ENCODE peak calls at places on chromosomes 4 and X, in five cellular contexts. F is BJ, K is endothelial cell of umbilical vein, V is HFFc6, X is GM10248. H is an unnamed sample.
A peak's percentile ranks its signal among the peaks of the same experiment; 100 is the strongest.

GRCh38 chrX:70257599-70258288 is 2.3 kb downstream of the P2RY4 start:
- DNase-seq in F (no peak), K (no peak), V (no peak), X (no peak), H (no peak)

GRCh38 chr4:17323619-17324400 is 188.1 kb downstream of the QDPR start:
- DNase-seq in F (no peak), K (peak; percentile 76), V (peak; percentile 19), X (no peak), H (no peak)

GRCh38 chr4:63937961-63938360 is 471.3 kb downstream of the TECRL start:
- DNase-seq in F (no peak), K (no peak), V (no peak), X (no peak), H (no peak)

GRCh38 chrX:40010550-40011364 is 87.0 kb downstream of the BCOR start:
- DNase-seq in F (no peak), K (no peak), V (no peak), X (no peak), H (no peak)

GRCh38 chr4:31620476-31620875 is 900.3 kb downstream of the PCDH7 start:
- DNase-seq in F (no peak), K (no peak), V (no peak), X (no peak), H (no peak)

GRCh38 chrX:154696328-154697045 is 43.1 kb upstream of the CTAG2 start:
- DNase-seq in F (no peak), K (peak; percentile 3), V (peak; percentile 55), X (no peak), H (no peak)

GRCh38 chr4:52102587-52102986 is 51.5 kb downstream of the SPATA18 start:
- DNase-seq in F (no peak), K (peak; percentile 35), V (peak; percentile 26), X (no peak), H (peak; percentile 56)

GRCh38 chr4:86846921-86847320 is 2.3 kb downstream of the SLC10A6 start:
- DNase-seq in F (peak; percentile 84), K (peak; percentile 79), V (no peak), X (no peak), H (no peak)

GRCh38 chr4:80184791-80185756 is 12.2 kb upstream of the PRDM8 start:
- DNase-seq in F (no peak), K (no peak), V (no peak), X (peak; percentile 22), H (no peak)

GRCh38 chr4:101128473-101128872 is 218.9 kb downstream of the PPP3CA start:
- DNase-seq in F (no peak), K (no peak), V (no peak), X (no peak), H (no peak)

GRCh38 chrX:78307665-78308064 is 19.7 kb downstream of the CYSLTR1 start:
- DNase-seq in F (no peak), K (no peak), V (no peak), X (no peak), H (no peak)

GRCh38 chrX:38895775-38896174 is 94.5 kb downstream of the MID1IP1 start:
- DNase-seq in F (no peak), K (no peak), V (no peak), X (no peak), H (no peak)

GRCh38 chrX:111040377-111041017 is 55.5 kb upstream of the PAK3 start:
- DNase-seq in F (no peak), K (no peak), V (no peak), X (no peak), H (peak; percentile 42)

GRCh38 chr4:18533262-18533775 is 511.8 kb upstream of the LCORL start:
- DNase-seq in F (no peak), K (peak; percentile 82), V (no peak), X (no peak), H (no peak)

GRCh38 chr4:26181616-26182015 is 139.2 kb upstream of the RBPJ start:
- DNase-seq in F (no peak), K (no peak), V (peak; percentile 73), X (no peak), H (no peak)

GRCh38 chrX:153334654-153335295 is 822 bp downstream of the ZNF275 start:
- DNase-seq in F (no peak), K (no peak), V (no peak), X (no peak), H (no peak)

GRCh38 chr4:153223935-153224334 is 19.7 kb downstream of the TRIM2 start:
- DNase-seq in F (no peak), K (peak; percentile 67), V (no peak), X (no peak), H (no peak)

GRCh38 chr4:33184684-33185083 is 2464.5 kb downstream of the PCDH7 start:
- DNase-seq in F (no peak), K (no peak), V (no peak), X (no peak), H (no peak)

GRCh38 chrX:74980802-74981201 is 55.5 kb upstream of the NEXMIF start:
- DNase-seq in F (no peak), K (no peak), V (no peak), X (no peak), H (no peak)

GRCh38 chr4:184814686-184815045 is 11.1 kb downstream of the ACSL1 start:
- DNase-seq in F (no peak), K (no peak), V (no peak), X (peak; percentile 35), H (no peak)

GRCh38 chrX:48576108-48576507 is 1.8 kb downstream of the RBM3 start:
- DNase-seq in F (no peak), K (no peak), V (no peak), X (no peak), H (no peak)

GRCh38 chr4:82431026-82431745 is 796 bp downstream of the ENOPH1 start:
- DNase-seq in F (no peak), K (no peak), V (no peak), X (peak; percentile 21), H (no peak)

GRCh38 chr4:155822572-155822971 is 43.5 kb downstream of the ASIC5 start:
- DNase-seq in F (no peak), K (no peak), V (no peak), X (no peak), H (no peak)

GRCh38 chrX:74465424-74465823 is 44.1 kb downstream of the SLC16A2 start:
- DNase-seq in F (no peak), K (no peak), V (peak; percentile 2), X (no peak), H (no peak)

GRCh38 chrX:71253253-71254091 is 468 bp downstream of the ZMYM3 start:
- DNase-seq in F (no peak), K (peak; percentile 58), V (no peak), X (peak; percentile 43), H (no peak)

GRCh38 chrX:12210196-12210815 is 72.0 kb downstream of the FRMPD4 start:
- DNase-seq in F (no peak), K (no peak), V (peak; percentile 63), X (no peak), H (no peak)

GRCh38 chr4:140308366-140309123 is 64.9 kb upstream of the SCOC start:
- DNase-seq in F (no peak), K (no peak), V (peak; percentile 28), X (no peak), H (no peak)

GRCh38 chr4:140315032-140315826 is 58.2 kb upstream of the SCOC start:
- DNase-seq in F (no peak), K (no peak), V (no peak), X (no peak), H (no peak)

GRCh38 chr4:140312101-140312500 is 61.3 kb upstream of the SCOC start:
- DNase-seq in F (no peak), K (no peak), V (no peak), X (no peak), H (no peak)

GRCh38 chr4:140305053-140305452 is 68.4 kb upstream of the SCOC start:
- DNase-seq in F (no peak), K (no peak), V (no peak), X (no peak), H (no peak)

DNA sequence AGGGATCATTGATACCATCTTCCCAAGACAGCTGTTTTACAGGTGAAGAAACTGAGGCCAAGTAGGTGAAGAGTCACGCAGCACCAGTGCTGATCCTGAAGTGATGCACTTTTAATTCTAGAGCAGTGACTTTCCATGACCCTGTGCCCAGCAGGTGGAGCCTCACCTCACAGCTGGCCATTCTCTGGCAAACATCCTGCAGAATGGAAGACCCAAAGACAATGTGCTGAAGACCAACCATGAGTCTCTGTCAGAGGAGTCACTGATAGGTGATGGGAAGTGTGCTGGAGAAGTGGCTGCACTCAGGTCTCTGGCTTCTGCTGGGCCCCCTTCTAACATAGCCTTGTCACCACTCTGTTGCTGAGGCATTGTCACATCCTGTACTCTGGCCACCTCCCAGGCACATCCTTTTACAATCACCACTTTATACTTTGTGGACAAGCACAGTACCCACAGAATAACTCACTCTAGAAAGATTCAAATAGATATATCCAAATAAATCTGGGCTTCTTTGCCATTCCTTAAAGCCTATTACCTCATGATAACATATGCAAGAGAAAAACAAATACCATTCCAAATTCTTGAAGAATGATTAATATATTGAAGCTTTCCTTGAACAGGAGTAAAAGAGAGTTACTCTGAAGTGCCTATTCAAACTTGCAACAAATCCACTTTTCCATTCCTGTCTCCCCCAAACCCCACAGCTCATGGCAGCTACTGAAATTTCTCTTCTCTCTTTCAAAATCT is 64.1 kb upstream of the SCOC start:
- DNase-seq in F (peak; percentile 28), K (no peak), V (peak; percentile 44), X (no peak), H (no peak)
- TF ChIP-seq CTCF in F (no peak), K (no peak), V (peak; percentile 38), X (peak; percentile 2), H (peak; percentile 40)

DNA sequence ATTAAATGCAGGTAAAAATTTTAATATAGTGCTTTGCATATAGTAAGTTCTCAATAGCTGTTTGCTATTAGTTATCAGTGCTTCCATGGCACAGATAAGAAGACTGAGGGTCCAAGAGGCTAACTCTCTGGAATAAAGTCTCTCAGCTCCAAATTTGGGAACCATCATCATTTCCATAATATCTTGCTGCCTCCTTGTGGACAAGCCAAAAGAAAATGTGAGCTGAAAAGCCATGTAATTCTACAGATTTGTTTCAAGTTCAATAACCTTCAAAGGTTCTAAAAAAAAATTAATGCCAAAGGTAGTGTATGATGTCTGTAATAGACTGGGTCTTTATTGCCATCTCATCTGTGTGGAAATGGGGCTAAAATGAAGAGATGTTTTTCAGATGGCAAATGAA is 136.9 kb upstream of the VCX start:
- DNase-seq in F (no peak), K (no peak), V (peak; percentile 3), X (no peak), H (no peak)
- TF ChIP-seq CTCF in F (peak; percentile 33), K (no peak), V (peak; percentile 68), X (no peak), H (peak; percentile 22)

GRCh38 chr4:127622923-127623754 is 9.6 kb upstream of the INTU start:
- DNase-seq in F (no peak), K (peak; percentile 57), V (no peak), X (no peak), H (no peak)
- TF ChIP-seq CTCF in F (peak; percentile 44), K (peak; percentile 51), V (peak; percentile 1), X (no peak), H (peak; percentile 31)

GRCh38 chrX:109472939-109473713 is 8.8 kb downstream of the GUCY2F start:
- DNase-seq in F (no peak), K (peak; percentile 77), V (peak; percentile 19), X (peak; percentile 5), H (no peak)
- TF ChIP-seq CTCF in F (no peak), K (no peak), V (peak; percentile 60), X (peak; percentile 13), H (peak; percentile 31)

DNA sequence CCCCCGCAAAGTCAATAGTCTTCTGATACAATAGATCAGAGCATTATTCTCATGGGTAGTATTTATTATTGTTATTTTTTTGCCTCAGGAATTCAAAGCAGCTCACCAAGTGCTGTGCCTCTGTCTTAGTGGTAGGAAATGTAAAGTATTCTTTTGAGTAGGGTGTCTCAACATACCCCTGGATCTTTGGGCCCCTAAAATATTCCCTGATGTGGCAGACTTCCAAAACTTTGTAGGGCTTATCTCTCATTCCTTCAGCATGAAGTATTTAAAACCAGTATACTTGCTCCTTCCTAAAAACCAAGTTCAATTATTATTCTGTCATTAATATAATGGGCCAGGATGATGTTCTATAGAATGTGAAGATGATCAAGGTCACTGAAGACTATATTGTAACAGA is 115.3 kb upstream of the ZNF827 start:
- DNase-seq in F (no peak), K (no peak), V (no peak), X (no peak), H (no peak)
- TF ChIP-seq CTCF in F (no peak), K (no peak), V (no peak), X (no peak), H (no peak)